ENCODE peak calls at places on chromosomes 5 and 9, in five cellular contexts. One of them, this sample, is unnamed.

GRCh38 chr9:4804531-4805016 is 11.8 kb downstream of the RCL1 start:
- DNase-seq in activated naive CD8-positive, alpha-beta T cell treated with anti-CD3 and anti-CD28 coated beads for 36 hours: no peak
- DNase-seq in heart left ventricle: no peak
- DNase-seq in AG10803: no peak
- DNase-seq in endothelial cell: no peak
- DNase-seq in this sample: no peak

GRCh38 chr5:36360311-36360710 is 58.6 kb upstream of the RANBP3L start:
- DNase-seq in endothelial cell: no peak
- DNase-seq in heart left ventricle: no peak
- DNase-seq in AG10803: no peak
- DNase-seq in activated naive CD8-positive, alpha-beta T cell treated with anti-CD3 and anti-CD28 coated beads for 36 hours: no peak
- DNase-seq in this sample: no peak

GRCh38 chr5:123035950-123036390 is 555 bp downstream of the PPIC start:
- DNase-seq in endothelial cell: peak; percentile 65
- DNase-seq in activated naive CD8-positive, alpha-beta T cell treated with anti-CD3 and anti-CD28 coated beads for 36 hours: peak; percentile 2
- DNase-seq in heart left ventricle: peak; percentile 62
- DNase-seq in AG10803: peak; percentile 44
- DNase-seq in this sample: peak; percentile 16

GRCh38 chr5:8209500-8209899 is 340.6 kb downstream of the MTRR start:
- DNase-seq in heart left ventricle: no peak
- DNase-seq in AG10803: no peak
- DNase-seq in endothelial cell: no peak
- DNase-seq in activated naive CD8-positive, alpha-beta T cell treated with anti-CD3 and anti-CD28 coated beads for 36 hours: no peak
- DNase-seq in this sample: no peak

GRCh38 chr9:2087500-2088313 is 72.6 kb downstream of the SMARCA2 start:
- DNase-seq in AG10803: peak; percentile 23
- DNase-seq in heart left ventricle: no peak
- DNase-seq in endothelial cell: no peak
- DNase-seq in activated naive CD8-positive, alpha-beta T cell treated with anti-CD3 and anti-CD28 coated beads for 36 hours: no peak
- DNase-seq in this sample: no peak

GRCh38 chr5:173743641-173744343 is 127.3 kb upstream of the BOD1 start:
- DNase-seq in heart left ventricle: no peak
- DNase-seq in AG10803: no peak
- DNase-seq in activated naive CD8-positive, alpha-beta T cell treated with anti-CD3 and anti-CD28 coated beads for 36 hours: no peak
- DNase-seq in endothelial cell: no peak
- DNase-seq in this sample: no peak

GRCh38 chr5:150119421-150120061 is 33.2 kb upstream of the CSF1R start:
- DNase-seq in AG10803: no peak
- DNase-seq in activated naive CD8-positive, alpha-beta T cell treated with anti-CD3 and anti-CD28 coated beads for 36 hours: no peak
- DNase-seq in endothelial cell: no peak
- DNase-seq in heart left ventricle: peak; percentile 24
- DNase-seq in this sample: no peak

GRCh38 chr5:135566422-135567416 is 12.1 kb downstream of the CXCL14 start:
- DNase-seq in heart left ventricle: no peak
- DNase-seq in AG10803: no peak
- DNase-seq in activated naive CD8-positive, alpha-beta T cell treated with anti-CD3 and anti-CD28 coated beads for 36 hours: no peak
- DNase-seq in endothelial cell: no peak
- DNase-seq in this sample: no peak

GRCh38 chr9:89579741-89580395 is 24.9 kb upstream of the GADD45G start:
- DNase-seq in activated naive CD8-positive, alpha-beta T cell treated with anti-CD3 and anti-CD28 coated beads for 36 hours: peak; percentile 49
- DNase-seq in AG10803: no peak
- DNase-seq in heart left ventricle: no peak
- DNase-seq in endothelial cell: no peak
- DNase-seq in this sample: no peak

GRCh38 chr9:38380872-38381534 is 11.5 kb upstream of the ALDH1B1 start:
- DNase-seq in activated naive CD8-positive, alpha-beta T cell treated with anti-CD3 and anti-CD28 coated beads for 36 hours: no peak
- DNase-seq in endothelial cell: no peak
- DNase-seq in heart left ventricle: no peak
- DNase-seq in AG10803: no peak
- DNase-seq in this sample: no peak

GRCh38 chr9:91427873-91428272 is 4.2 kb upstream of the NFIL3 start:
- DNase-seq in endothelial cell: no peak
- DNase-seq in activated naive CD8-positive, alpha-beta T cell treated with anti-CD3 and anti-CD28 coated beads for 36 hours: no peak
- DNase-seq in AG10803: peak; percentile 63
- DNase-seq in heart left ventricle: no peak
- DNase-seq in this sample: no peak

GRCh38 chr9:136757751-136758140 is 297 bp downstream of the LCN8 start:
- DNase-seq in heart left ventricle: no peak
- DNase-seq in activated naive CD8-positive, alpha-beta T cell treated with anti-CD3 and anti-CD28 coated beads for 36 hours: no peak
- DNase-seq in AG10803: no peak
- DNase-seq in endothelial cell: no peak
- DNase-seq in this sample: no peak

GRCh38 chr9:38421498-38422211 is 2.6 kb downstream of the IGFBPL1 start:
- DNase-seq in heart left ventricle: no peak
- DNase-seq in activated naive CD8-positive, alpha-beta T cell treated with anti-CD3 and anti-CD28 coated beads for 36 hours: no peak
- DNase-seq in endothelial cell: no peak
- DNase-seq in AG10803: no peak
- DNase-seq in this sample: no peak

GRCh38 chr9:100394819-100395218 is 32.1 kb upstream of the MSANTD3 start:
- DNase-seq in heart left ventricle: no peak
- DNase-seq in activated naive CD8-positive, alpha-beta T cell treated with anti-CD3 and anti-CD28 coated beads for 36 hours: no peak
- DNase-seq in AG10803: peak; percentile 59
- DNase-seq in endothelial cell: no peak
- DNase-seq in this sample: no peak

GRCh38 chr9:110114888-110115259 is 93.1 kb downstream of the C9orf152 start:
- DNase-seq in heart left ventricle: peak; percentile 49
- DNase-seq in endothelial cell: peak; percentile 61
- DNase-seq in AG10803: no peak
- DNase-seq in activated naive CD8-positive, alpha-beta T cell treated with anti-CD3 and anti-CD28 coated beads for 36 hours: no peak
- DNase-seq in this sample: no peak

GRCh38 chr5:31511305-31511704 is 20.6 kb downstream of the DROSHA start:
- DNase-seq in endothelial cell: no peak
- DNase-seq in activated naive CD8-positive, alpha-beta T cell treated with anti-CD3 and anti-CD28 coated beads for 36 hours: no peak
- DNase-seq in AG10803: no peak
- DNase-seq in heart left ventricle: no peak
- DNase-seq in this sample: no peak

GRCh38 chr5:74579215-74579614 is 61.3 kb downstream of the ENC1 start:
- DNase-seq in endothelial cell: no peak
- DNase-seq in AG10803: no peak
- DNase-seq in activated naive CD8-positive, alpha-beta T cell treated with anti-CD3 and anti-CD28 coated beads for 36 hours: peak; percentile 64
- DNase-seq in heart left ventricle: no peak
- DNase-seq in this sample: no peak

GRCh38 chr5:181259974-181260719 is 796 bp downstream of the TRIM52 start:
- DNase-seq in AG10803: no peak
- DNase-seq in activated naive CD8-positive, alpha-beta T cell treated with anti-CD3 and anti-CD28 coated beads for 36 hours: no peak
- DNase-seq in heart left ventricle: no peak
- DNase-seq in endothelial cell: no peak
- DNase-seq in this sample: no peak

GRCh38 chr9:113536483-113537226 is 73.1 kb downstream of the RGS3 start:
- DNase-seq in AG10803: no peak
- DNase-seq in activated naive CD8-positive, alpha-beta T cell treated with anti-CD3 and anti-CD28 coated beads for 36 hours: no peak
- DNase-seq in endothelial cell: no peak
- DNase-seq in heart left ventricle: peak; percentile 84
- DNase-seq in this sample: peak; percentile 93

GRCh38 chr5:87116821-87117512 is 150.7 kb upstream of the RASA1 start:
- DNase-seq in heart left ventricle: no peak
- DNase-seq in activated naive CD8-positive, alpha-beta T cell treated with anti-CD3 and anti-CD28 coated beads for 36 hours: no peak
- DNase-seq in AG10803: no peak
- DNase-seq in endothelial cell: no peak
- DNase-seq in this sample: no peak

GRCh38 chr5:82149434-82149833 is 128.7 kb downstream of the RPS23 start:
- DNase-seq in heart left ventricle: no peak
- DNase-seq in AG10803: no peak
- DNase-seq in activated naive CD8-positive, alpha-beta T cell treated with anti-CD3 and anti-CD28 coated beads for 36 hours: no peak
- DNase-seq in endothelial cell: no peak
- DNase-seq in this sample: no peak

GRCh38 chr5:169803077-169803981 is 166.3 kb downstream of the DOCK2 start:
- DNase-seq in activated naive CD8-positive, alpha-beta T cell treated with anti-CD3 and anti-CD28 coated beads for 36 hours: no peak
- DNase-seq in endothelial cell: no peak
- DNase-seq in heart left ventricle: peak; percentile 42
- DNase-seq in AG10803: peak; percentile 100
- DNase-seq in this sample: no peak

GRCh38 chr9:89676281-89676680 is 71.5 kb downstream of the GADD45G start:
- DNase-seq in activated naive CD8-positive, alpha-beta T cell treated with anti-CD3 and anti-CD28 coated beads for 36 hours: no peak
- DNase-seq in AG10803: no peak
- DNase-seq in endothelial cell: no peak
- DNase-seq in heart left ventricle: peak; percentile 69
- DNase-seq in this sample: no peak

GRCh38 chr9:77162366-77162765 is 15.0 kb upstream of the VPS13A start:
- DNase-seq in endothelial cell: no peak
- DNase-seq in AG10803: no peak
- DNase-seq in activated naive CD8-positive, alpha-beta T cell treated with anti-CD3 and anti-CD28 coated beads for 36 hours: no peak
- DNase-seq in heart left ventricle: no peak
- DNase-seq in this sample: no peak

GRCh38 chr9:87401681-87402080 is 96.0 kb upstream of the DAPK1 start:
- DNase-seq in heart left ventricle: no peak
- DNase-seq in activated naive CD8-positive, alpha-beta T cell treated with anti-CD3 and anti-CD28 coated beads for 36 hours: no peak
- DNase-seq in AG10803: no peak
- DNase-seq in endothelial cell: no peak
- DNase-seq in this sample: no peak

GRCh38 chr9:14313951-14314423 is at the start of gene NFIB:
- DNase-seq in endothelial cell: peak; percentile 66
- DNase-seq in heart left ventricle: peak; percentile 69
- DNase-seq in AG10803: no peak
- DNase-seq in activated naive CD8-positive, alpha-beta T cell treated with anti-CD3 and anti-CD28 coated beads for 36 hours: peak; percentile 13
- DNase-seq in this sample: no peak

GRCh38 chr5:31237159-31237558 is 43.7 kb downstream of the CDH6 start:
- DNase-seq in AG10803: peak; percentile 36
- DNase-seq in heart left ventricle: no peak
- DNase-seq in activated naive CD8-positive, alpha-beta T cell treated with anti-CD3 and anti-CD28 coated beads for 36 hours: no peak
- DNase-seq in endothelial cell: no peak
- DNase-seq in this sample: no peak

GRCh38 chr5:88677943-88678779 is 204.8 kb downstream of the MEF2C start:
- DNase-seq in activated naive CD8-positive, alpha-beta T cell treated with anti-CD3 and anti-CD28 coated beads for 36 hours: no peak
- DNase-seq in endothelial cell: peak; percentile 9
- DNase-seq in heart left ventricle: no peak
- DNase-seq in AG10803: no peak
- DNase-seq in this sample: no peak

GRCh38 chr5:88298425-88298824 is 29.8 kb upstream of the TMEM161B start:
- DNase-seq in endothelial cell: no peak
- DNase-seq in heart left ventricle: no peak
- DNase-seq in activated naive CD8-positive, alpha-beta T cell treated with anti-CD3 and anti-CD28 coated beads for 36 hours: no peak
- DNase-seq in AG10803: peak; percentile 21
- DNase-seq in this sample: no peak

GRCh38 chr9:297104-297794 is 82.6 kb downstream of the DOCK8 start:
- DNase-seq in AG10803: no peak
- DNase-seq in activated naive CD8-positive, alpha-beta T cell treated with anti-CD3 and anti-CD28 coated beads for 36 hours: no peak
- DNase-seq in endothelial cell: no peak
- DNase-seq in heart left ventricle: peak; percentile 18
- DNase-seq in this sample: no peak

GRCh38 chr9:91884746-91885687 is 65.0 kb downstream of the ROR2 start:
- DNase-seq in activated naive CD8-positive, alpha-beta T cell treated with anti-CD3 and anti-CD28 coated beads for 36 hours: no peak
- DNase-seq in heart left ventricle: no peak
- DNase-seq in AG10803: peak; percentile 31
- DNase-seq in endothelial cell: no peak
- DNase-seq in this sample: no peak

GRCh38 chr5:71948206-71948605 is 159.1 kb upstream of the MAP1B start:
- DNase-seq in AG10803: no peak
- DNase-seq in endothelial cell: no peak
- DNase-seq in heart left ventricle: no peak
- DNase-seq in activated naive CD8-positive, alpha-beta T cell treated with anti-CD3 and anti-CD28 coated beads for 36 hours: no peak
- DNase-seq in this sample: no peak

GRCh38 chr5:150644496-150644895 is 4.0 kb downstream of the SYNPO start:
- DNase-seq in heart left ventricle: peak; percentile 78
- DNase-seq in endothelial cell: no peak
- DNase-seq in AG10803: no peak
- DNase-seq in activated naive CD8-positive, alpha-beta T cell treated with anti-CD3 and anti-CD28 coated beads for 36 hours: no peak
- DNase-seq in this sample: no peak

GRCh38 chr5:113056988-113057387 is 80.4 kb downstream of the DCP2 start:
- DNase-seq in heart left ventricle: no peak
- DNase-seq in activated naive CD8-positive, alpha-beta T cell treated with anti-CD3 and anti-CD28 coated beads for 36 hours: no peak
- DNase-seq in endothelial cell: no peak
- DNase-seq in AG10803: no peak
- DNase-seq in this sample: no peak

GRCh38 chr9:125146247-125146646 is 2.9 kb upstream of the SCAI start:
- DNase-seq in endothelial cell: no peak
- DNase-seq in heart left ventricle: no peak
- DNase-seq in AG10803: peak; percentile 47
- DNase-seq in activated naive CD8-positive, alpha-beta T cell treated with anti-CD3 and anti-CD28 coated beads for 36 hours: no peak
- DNase-seq in this sample: no peak

GRCh38 chr5:137954131-137954879 is 65.0 kb downstream of the PKD2L2 start:
- DNase-seq in activated naive CD8-positive, alpha-beta T cell treated with anti-CD3 and anti-CD28 coated beads for 36 hours: no peak
- DNase-seq in endothelial cell: no peak
- DNase-seq in heart left ventricle: peak; percentile 29
- DNase-seq in AG10803: peak; percentile 87
- DNase-seq in this sample: peak; percentile 34

GRCh38 chr5:169350759-169351240 is 49.9 kb upstream of the SLIT3 start:
- DNase-seq in heart left ventricle: peak; percentile 15
- DNase-seq in activated naive CD8-positive, alpha-beta T cell treated with anti-CD3 and anti-CD28 coated beads for 36 hours: no peak
- DNase-seq in AG10803: peak; percentile 100
- DNase-seq in endothelial cell: no peak
- DNase-seq in this sample: no peak